ENCODE peak calls at places on chromosomes 4 and X, in eight cellular contexts. D is WTC11; V is lung; K is CD4-positive, alpha-beta T cell; T is psoas muscle; O is osteocyte; P is endothelial cell; S is HFFc6. L is an unnamed sample.

GRCh38 chrX:130575831-130576404 is 174.1 kb downstream of the RBMX2 start:
- DNase-seq in D (peak), V (no peak), K (no peak), T (peak), O (no peak), P (peak), S (peak), L (no peak)

GRCh38 chrX:154437398-154437752 is 421 bp downstream of the GDI1 start:
- DNase-seq in D (no peak), V (no peak), K (no peak), T (no peak), O (no peak), P (no peak), S (no peak), L (no peak)

GRCh38 chr4:158169931-158170690 is 2.7 kb downstream of the GASK1B start:
- DNase-seq in D (no peak), V (no peak), K (no peak), T (no peak), O (no peak), P (no peak), S (no peak), L (no peak)

GRCh38 chrX:95885074-95885473 is 799.6 kb upstream of the DIAPH2 start:
- DNase-seq in D (no peak), V (no peak), K (no peak), T (no peak), O (no peak), P (no peak), S (no peak), L (no peak)

GRCh38 chr4:117385531-117385930 is 300.2 kb upstream of the TRAM1L1 start:
- DNase-seq in D (no peak), V (no peak), K (no peak), T (no peak), O (no peak), P (no peak), S (no peak), L (no peak)

GRCh38 chr4:115113382-115114106 is at the start of gene NDST4:
- DNase-seq in D (no peak), V (no peak), K (no peak), T (no peak), O (no peak), P (no peak), S (no peak), L (no peak)

GRCh38 chrX:68792083-68792482 is 36.7 kb upstream of the EFNB1 start:
- DNase-seq in D (no peak), V (no peak), K (no peak), T (no peak), O (no peak), P (no peak), S (no peak), L (no peak)

GRCh38 chr4:21276046-21276445 is 575.8 kb downstream of the PACRGL start:
- DNase-seq in D (no peak), V (no peak), K (no peak), T (no peak), O (no peak), P (no peak), S (no peak), L (no peak)

GRCh38 chrX:153812220-153812619 is 17.8 kb downstream of the SSR4 start:
- DNase-seq in D (no peak), V (no peak), K (no peak), T (no peak), O (no peak), P (no peak), S (no peak), L (no peak)

GRCh38 chr4:45636175-45636574 is 487.7 kb downstream of the GABRG1 start:
- DNase-seq in D (no peak), V (no peak), K (no peak), T (no peak), O (no peak), P (no peak), S (no peak), L (no peak)

GRCh38 chrX:30246769-30247489 is at the start of gene MAGEB1:
- DNase-seq in D (peak), V (no peak), K (no peak), T (no peak), O (peak), P (no peak), S (no peak), L (no peak)

GRCh38 chrX:111095974-111096870 is at the start of gene PAK3:
- DNase-seq in D (peak), V (no peak), K (no peak), T (no peak), O (no peak), P (peak), S (no peak), L (peak)

GRCh38 chrX:142483965-142484364 is 278.9 kb upstream of the MAGEC2 start:
- DNase-seq in D (no peak), V (no peak), K (no peak), T (no peak), O (no peak), P (no peak), S (no peak), L (no peak)

GRCh38 chr4:125357675-125358074 is 42.9 kb downstream of the FAT4 start:
- DNase-seq in D (no peak), V (no peak), K (no peak), T (no peak), O (no peak), P (no peak), S (no peak), L (no peak)

GRCh38 chr4:133156096-133156495 is 7.0 kb downstream of the PCDH10 start:
- DNase-seq in D (no peak), V (no peak), K (no peak), T (no peak), O (no peak), P (no peak), S (no peak), L (no peak)

GRCh38 chr4:12050357-12050756 is 621.7 kb upstream of the HS3ST1 start:
- DNase-seq in D (peak), V (no peak), K (no peak), T (no peak), O (no peak), P (no peak), S (no peak), L (no peak)

GRCh38 chr4:12053951-12054350 is 625.3 kb upstream of the HS3ST1 start:
- DNase-seq in D (no peak), V (no peak), K (no peak), T (no peak), O (no peak), P (no peak), S (no peak), L (no peak)
- TF ChIP-seq CTCF in D (no peak), V (no peak), K (no peak), T (no peak), O (no peak), P (no peak), S (no peak), L (no peak)

GRCh38 chrX:80879143-80879542 is 69.5 kb upstream of the BRWD3 start:
- DNase-seq in D (no peak), V (no peak), K (no peak), T (no peak), O (no peak), P (no peak), S (no peak), L (no peak)

GRCh38 chrX:80879916-80880315 is 70.2 kb upstream of the BRWD3 start:
- DNase-seq in D (no peak), V (no peak), K (no peak), T (no peak), O (no peak), P (no peak), S (peak), L (no peak)

DNA sequence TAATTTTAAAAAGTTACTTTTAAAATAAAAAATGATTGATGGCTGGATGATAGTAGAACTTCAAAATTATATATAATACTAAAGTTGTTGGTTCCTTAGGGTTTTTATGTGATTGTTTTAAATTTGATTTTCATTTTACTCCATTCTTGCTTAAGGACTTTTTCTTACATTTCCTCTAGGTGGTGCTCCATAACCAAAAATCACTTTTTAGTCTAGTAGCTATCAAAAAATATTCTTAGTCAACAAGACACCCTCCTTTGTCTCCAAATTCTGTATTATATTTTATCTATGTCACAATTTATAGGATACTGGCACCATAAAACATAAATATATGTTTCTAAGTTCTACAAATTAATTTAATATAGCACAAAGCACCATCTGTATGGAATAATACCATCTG is 67.2 kb upstream of the BRWD3 start:
- DNase-seq in D (no peak), V (no peak), K (no peak), T (no peak), O (no peak), P (no peak), S (peak), L (no peak)
- TF ChIP-seq CTCF in D (no peak), V (no peak), K (no peak), T (peak), O (peak), P (peak), S (peak), L (peak)

DNA sequence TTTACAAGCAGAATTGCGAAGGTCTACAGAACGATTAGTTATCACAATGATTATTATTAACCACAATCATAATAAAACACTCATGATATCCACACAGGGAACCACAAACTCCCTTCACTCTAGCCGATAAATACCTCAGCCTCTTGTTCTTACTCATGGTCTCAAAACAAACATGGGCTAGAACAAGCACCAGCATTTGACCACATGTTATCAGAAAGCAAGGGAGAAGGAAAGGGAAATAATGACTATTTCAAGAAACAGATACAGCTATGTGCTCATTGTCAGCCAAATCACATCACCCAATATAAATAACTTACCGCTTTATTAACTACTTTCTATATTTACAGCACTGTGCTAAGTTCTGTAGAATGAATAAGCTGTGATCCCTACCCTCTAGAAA is 663.2 kb upstream of the HTR2C start:
- DNase-seq in D (no peak), V (no peak), K (no peak), T (no peak), O (no peak), P (no peak), S (no peak), L (no peak)
- TF ChIP-seq CTCF in D (no peak), V (no peak), K (no peak), T (no peak), O (no peak), P (no peak), S (no peak), L (no peak)

GRCh38 chr4:172147702-172148101 is 334.5 kb downstream of the GALNTL6 start:
- DNase-seq in D (no peak), V (no peak), K (no peak), T (no peak), O (no peak), P (no peak), S (peak), L (no peak)
- TF ChIP-seq CTCF in D (no peak), V (no peak), K (no peak), T (no peak), O (peak), P (no peak), S (peak), L (no peak)

DNA sequence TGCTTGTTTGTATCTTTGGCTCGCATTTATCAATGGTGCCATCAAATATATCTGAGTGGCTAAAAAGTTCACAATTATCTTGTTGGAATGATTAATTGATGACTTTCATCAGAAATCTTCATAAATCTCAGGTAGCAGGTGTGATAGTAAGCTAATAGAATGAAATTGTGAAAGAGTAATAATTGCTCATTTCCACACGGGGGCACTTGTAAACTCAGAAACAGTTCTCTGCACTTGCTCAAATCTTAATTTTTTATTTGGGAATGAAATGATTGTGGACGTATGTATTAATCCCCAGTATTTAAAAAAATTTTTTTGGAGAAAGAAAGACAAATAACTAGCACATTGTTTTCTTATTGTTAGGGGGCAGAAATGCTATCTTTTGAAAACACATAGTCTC is 132.8 kb downstream of the DTHD1 start:
- DNase-seq in D (no peak), V (no peak), K (no peak), T (no peak), O (no peak), P (no peak), S (no peak), L (no peak)
- TF ChIP-seq CTCF in D (no peak), V (no peak), K (no peak), T (no peak), O (peak), P (peak), S (peak), L (no peak)

GRCh38 chr4:813900-814299 is 12.0 kb downstream of the CPLX1 start:
- DNase-seq in D (peak), V (no peak), K (no peak), T (no peak), O (no peak), P (no peak), S (no peak), L (no peak)
- TF ChIP-seq CTCF in D (no peak), V (no peak), K (no peak), T (no peak), O (no peak), P (no peak), S (no peak), L (no peak)

GRCh38 chr4:149370002-149370401 is 445.6 kb downstream of the IQCM start:
- DNase-seq in D (no peak), V (no peak), K (no peak), T (no peak), O (no peak), P (no peak), S (no peak), L (no peak)

GRCh38 chr4:149371021-149371420 is 444.6 kb downstream of the IQCM start:
- DNase-seq in D (peak), V (no peak), K (no peak), T (no peak), O (no peak), P (no peak), S (peak), L (peak)
- TF ChIP-seq CTCF in D (no peak), V (no peak), K (no peak), T (peak), O (peak), P (peak), S (peak), L (no peak)

GRCh38 chr4:41358626-41359025 is 101.9 kb downstream of the UCHL1 start:
- DNase-seq in D (no peak), V (peak), K (no peak), T (no peak), O (no peak), P (no peak), S (no peak), L (no peak)

GRCh38 chr4:41360214-41360910 is 103.6 kb downstream of the UCHL1 start:
- DNase-seq in D (peak), V (peak), K (no peak), T (peak), O (no peak), P (peak), S (no peak), L (peak)

GRCh38 chr4:41360911-41361830 is 104.4 kb downstream of the UCHL1 start:
- DNase-seq in D (peak), V (peak), K (no peak), T (peak), O (no peak), P (peak), S (no peak), L (no peak)

GRCh38 chr4:41359836-41360213 is 103.1 kb downstream of the UCHL1 start:
- DNase-seq in D (no peak), V (no peak), K (no peak), T (no peak), O (no peak), P (no peak), S (no peak), L (no peak)

DNA sequence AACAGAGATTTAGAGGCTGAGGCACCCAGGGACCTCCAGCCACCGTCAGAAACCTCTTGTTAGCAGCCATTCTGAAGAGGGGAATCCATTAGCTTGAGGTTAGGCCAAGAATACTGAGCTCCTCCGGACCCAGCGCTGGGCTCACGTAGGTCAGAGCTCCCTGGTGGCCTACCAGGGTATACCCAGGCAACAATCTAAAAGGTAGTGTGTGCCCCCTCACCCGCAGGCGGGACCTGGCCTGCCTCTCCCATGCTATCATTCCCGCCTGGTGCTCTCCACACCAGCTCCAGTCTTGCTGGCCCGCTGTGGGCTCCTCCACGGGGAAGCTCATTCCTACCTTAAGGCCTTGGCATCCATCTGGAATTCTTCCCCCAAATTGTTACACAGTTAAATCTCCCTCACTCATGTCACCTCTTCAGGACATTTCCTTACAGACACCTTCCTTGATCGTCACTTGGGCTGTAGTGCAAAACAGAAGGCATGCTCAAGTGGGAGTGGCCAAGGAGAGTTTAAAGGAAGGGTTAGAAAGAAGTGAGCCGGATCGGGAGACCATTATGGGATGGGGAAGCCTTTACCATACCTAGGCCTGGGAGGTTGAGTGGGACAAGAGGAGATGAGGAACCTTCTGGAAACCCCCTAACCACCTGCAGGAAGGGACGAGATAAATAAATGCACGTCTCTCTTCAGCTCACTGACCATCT is 102.5 kb downstream of the UCHL1 start:
- DNase-seq in D (peak), V (peak), K (no peak), T (no peak), O (no peak), P (peak), S (no peak), L (no peak)
- TF ChIP-seq CTCF in D (no peak), V (no peak), K (no peak), T (no peak), O (no peak), P (no peak), S (peak), L (no peak)

GRCh38 chrX:102840871-102841705 is 96.0 kb upstream of the RAB40AL start:
- DNase-seq in D (no peak), V (no peak), K (no peak), T (no peak), O (no peak), P (no peak), S (no peak), L (no peak)
- TF ChIP-seq CTCF in D (peak), V (no peak), K (no peak), T (no peak), O (no peak), P (peak), S (peak), L (no peak)